ENCODE peak calls at places on chromosomes 16 and 17, in seven cellular contexts. P is D341Med, B is transverse colon, J is ovary, U is GM23338, L is GOT3, Y is NCI-H774. E is an unnamed sample.

GRCh38 chr17:49993423-49994037 is 1.5 kb downstream of the DLX3 start:
- DNase-seq in P (peak), B (no peak), J (no peak), U (peak), L (no peak), Y (no peak), E (no peak)

GRCh38 chr17:40363480-40363838 is 1.1 kb downstream of the GJD3 start:
- DNase-seq in P (no peak), B (peak), J (no peak), U (no peak), L (no peak), Y (no peak), E (no peak)

GRCh38 chr17:41107941-41108445 is 2.8 kb downstream of the KRTAP4-9 start:
- DNase-seq in P (no peak), B (no peak), J (no peak), U (no peak), L (no peak), Y (no peak), E (no peak)

GRCh38 chr17:40440166-40440565 is 3.1 kb upstream of the IGFBP4 start:
- DNase-seq in P (no peak), B (no peak), J (no peak), U (no peak), L (no peak), Y (no peak), E (no peak)

GRCh38 chr16:31414706-31415105 is 13.5 kb downstream of the COX6A2 start:
- DNase-seq in P (no peak), B (peak), J (no peak), U (no peak), L (no peak), Y (no peak), E (no peak)

GRCh38 chr16:51896013-51896412 is 650.9 kb downstream of the TOX3 start:
- DNase-seq in P (no peak), B (no peak), J (no peak), U (peak), L (no peak), Y (no peak), E (no peak)

GRCh38 chr17:20072692-20072992 is 63.5 kb downstream of the SPECC1 start:
- DNase-seq in P (no peak), B (no peak), J (no peak), U (no peak), L (no peak), Y (peak), E (no peak)

GRCh38 chr17:7405413-7405881 is 1.6 kb upstream of the TMEM256 start:
- DNase-seq in P (peak), B (no peak), J (peak), U (peak), L (no peak), Y (no peak), E (no peak)